ENCODE peak calls at places on chromosomes 7 and 10, in five cellular contexts. O, K, C, P and Y are unnamed samples.

GRCh38 chr7:122304604-122304975 is at the start of gene FEZF1:
- DNase-seq in O (no peak), K (no peak), C (peak; percentile 65), P (no peak), Y (no peak)

GRCh38 chr10:82206831-82207230 is 331.8 kb downstream of the NRG3 start:
- DNase-seq in O (no peak), K (no peak), C (no peak), P (no peak), Y (no peak)

GRCh38 chr10:128526793-128527375 is 400.7 kb upstream of the MKI67 start:
- DNase-seq in O (no peak), K (no peak), C (no peak), P (no peak), Y (no peak)

GRCh38 chr7:29565982-29566746 is 2.5 kb downstream of the PRR15 start:
- DNase-seq in O (no peak), K (no peak), C (no peak), P (no peak), Y (no peak)

GRCh38 chr10:127908106-127908957 is 1.4 kb downstream of the PTPRE start:
- DNase-seq in O (no peak), K (no peak), C (no peak), P (no peak), Y (no peak)

GRCh38 chr7:130024390-130024789 is 26.8 kb downstream of the ZC3HC1 start:
- DNase-seq in O (no peak), K (no peak), C (no peak), P (no peak), Y (no peak)

GRCh38 chr7:17370901-17371550 is 72.6 kb downstream of the AHR start:
- DNase-seq in O (no peak), K (no peak), C (no peak), P (no peak), Y (no peak)

GRCh38 chr7:88307841-88308240 is 1.1 kb upstream of the STEAP4 start:
- DNase-seq in O (no peak), K (no peak), C (no peak), P (no peak), Y (no peak)

GRCh38 chr7:40673285-40673684 is 538.5 kb downstream of the SUGCT start:
- DNase-seq in O (no peak), K (no peak), C (peak; percentile 72), P (peak; percentile 55), Y (no peak)

GRCh38 chr10:104090597-104090996 is 4.9 kb upstream of the COL17A1 start:
- DNase-seq in O (no peak), K (no peak), C (no peak), P (no peak), Y (no peak)

GRCh38 chr10:88687853-88688467 is 18.1 kb upstream of the LIPK start:
- DNase-seq in O (no peak), K (no peak), C (peak; percentile 54), P (no peak), Y (no peak)

GRCh38 chr7:84822941-84823510 is 363.8 kb downstream of the SEMA3D start:
- DNase-seq in O (no peak), K (no peak), C (no peak), P (no peak), Y (no peak)

GRCh38 chr10:92691042-92691590 is 1.4 kb downstream of the HHEX start:
- DNase-seq in O (no peak), K (no peak), C (no peak), P (no peak), Y (no peak)